ENCODE peak calls at places on chromosomes 6 and 20, in seven cellular contexts. I is BJ, T is A549, N is astrocyte of the spinal cord, K is endodermal cell, M is astrocyte, V is psoas muscle. O is an unnamed sample.

GRCh38 chr6:168643401-168643800 is 202.4 kb downstream of the SMOC2 start:
- DNase-seq in V (no peak), N (no peak), M (no peak), I (no peak), T (no peak), K (no peak), O (no peak)

GRCh38 chr6:10901751-10902150 is 14.9 kb downstream of the SYCP2L start:
- DNase-seq in M (no peak), T (no peak), V (no peak), N (no peak), I (no peak), K (no peak), O (no peak)

GRCh38 chr20:4011226-4011975 is 4.0 kb downstream of the RNF24 start:
- DNase-seq in V (no peak), M (no peak), T (no peak), I (no peak), K (no peak), N (no peak), O (no peak)

GRCh38 chr20:1661542-1662299 is 4.1 kb upstream of the SIRPG start:
- DNase-seq in N (no peak), T (no peak), M (no peak), K (no peak), V (no peak), I (no peak), O (no peak)

GRCh38 chr20:61120595-61121515 is 131.2 kb upstream of the CDH4 start:
- DNase-seq in K (peak; percentile 88), T (peak; percentile 92), N (peak; percentile 51), I (no peak), M (peak; percentile 48), V (no peak), O (peak; percentile 91)

GRCh38 chr6:34934516-34934915 is 45.5 kb downstream of the ANKS1A start:
- DNase-seq in T (no peak), I (no peak), N (peak; percentile 49), V (peak; percentile 77), M (peak; percentile 86), K (no peak), O (no peak)

GRCh38 chr20:18041462-18041861 is 16.3 kb downstream of the OVOL2 start:
- DNase-seq in N (no peak), V (no peak), I (no peak), M (no peak), T (no peak), K (no peak), O (peak; percentile 54)

GRCh38 chr20:4508773-4509172 is 212.9 kb upstream of the PRND start:
- DNase-seq in T (no peak), I (no peak), M (peak; percentile 48), V (no peak), K (no peak), N (peak; percentile 55), O (no peak)

GRCh38 chr20:16661738-16662137 is 68.1 kb upstream of the SNRPB2 start:
- DNase-seq in N (no peak), V (peak; percentile 74), I (no peak), M (peak; percentile 2), K (no peak), T (no peak), O (no peak)

GRCh38 chr6:162798546-162798945 is 70.8 kb downstream of the PACRG start:
- DNase-seq in N (no peak), K (no peak), M (no peak), I (no peak), V (no peak), T (no peak), O (no peak)

GRCh38 chr20:3743251-3743650 is 10.8 kb downstream of the HSPA12B start:
- DNase-seq in K (no peak), V (no peak), M (no peak), N (no peak), T (no peak), I (no peak), O (no peak)

GRCh38 chr6:126716012-126716411 is 376.1 kb downstream of the CENPW start:
- DNase-seq in T (no peak), V (no peak), K (no peak), M (peak; percentile 20), I (peak; percentile 37), N (no peak), O (no peak)

GRCh38 chr6:54191460-54191859 is 80.2 kb downstream of the MLIP start:
- DNase-seq in N (peak; percentile 36), K (no peak), M (peak; percentile 33), V (no peak), T (peak; percentile 1), I (no peak), O (no peak)

GRCh38 chr6:6002809-6003333 is 3.9 kb downstream of the NRN1 start:
- DNase-seq in I (no peak), V (no peak), T (no peak), N (no peak), K (no peak), M (no peak), O (no peak)

GRCh38 chr6:149169761-149170359 is 147.7 kb upstream of the TAB2 start:
- DNase-seq in K (no peak), V (no peak), M (peak; percentile 26), T (no peak), N (peak; percentile 35), I (no peak), O (no peak)

GRCh38 chr6:150537481-150537880 is 62.2 kb upstream of the PLEKHG1 start:
- DNase-seq in V (no peak), N (no peak), T (no peak), M (no peak), K (no peak), I (no peak), O (no peak)

GRCh38 chr6:146258206-146258605 is 229.3 kb downstream of the GRM1 start:
- DNase-seq in I (no peak), T (no peak), M (peak; percentile 31), K (no peak), N (peak; percentile 25), V (no peak), O (no peak)

GRCh38 chr6:127303917-127304316 is 37.3 kb downstream of the RNF146 start:
- DNase-seq in N (no peak), T (no peak), K (no peak), V (no peak), I (no peak), M (no peak), O (no peak)

GRCh38 chr6:7505196-7505699 is 36.2 kb upstream of the DSP start:
- DNase-seq in T (peak; percentile 81), K (peak; percentile 96), M (peak; percentile 91), V (no peak), I (peak; percentile 18), N (peak; percentile 68), O (peak; percentile 97)

GRCh38 chr6:148064406-148065134 is 278.1 kb upstream of the SASH1 start:
- DNase-seq in N (no peak), V (no peak), M (peak; percentile 83), T (no peak), K (no peak), I (peak; percentile 12), O (no peak)
- H3K4me3 ChIP-seq in N (no peak overlapping the region), V (no peak overlapping the region), M (no peak overlapping the region), T (no peak overlapping the region), K (no peak overlapping the region), I (no peak overlapping the region), O (no peak overlapping the region)

GRCh38 chr6:55774542-55775318 is 100.7 kb downstream of the BMP5 start:
- DNase-seq in M (no peak), I (no peak), N (no peak), K (no peak), T (no peak), V (no peak), O (no peak)
- H3K4me3 ChIP-seq in M (no peak overlapping the region), I (no peak overlapping the region), N (no peak overlapping the region), K (no peak overlapping the region), T (no peak overlapping the region), V (no peak overlapping the region), O (no peak overlapping the region)

DNA sequence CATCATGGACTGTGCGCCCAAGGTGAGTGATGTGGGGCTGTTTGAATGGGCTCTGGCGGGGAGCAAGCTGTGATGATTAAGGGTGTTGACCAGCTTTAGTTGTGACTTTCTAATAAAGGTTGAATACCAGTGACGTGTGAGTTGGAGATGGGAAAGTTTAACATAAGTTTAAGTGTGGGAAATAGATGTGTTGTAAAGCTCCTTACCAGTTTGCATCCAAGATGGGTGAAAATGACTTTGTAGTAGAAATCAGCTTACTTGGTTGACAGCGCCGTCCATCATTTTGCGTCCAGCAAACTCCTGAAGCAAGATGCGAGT is 372 bp downstream of the CASS4 start:
- DNase-seq in V (no peak), K (no peak), N (no peak), I (no peak), T (no peak), M (no peak), O (no peak)
- H3K4me3 ChIP-seq in V (peak overlapping the region; percentile 26), K (no peak overlapping the region), N (peak overlapping the region; percentile 0), I (no peak overlapping the region), T (no peak overlapping the region), M (peak overlapping the region; percentile 48), O (no peak overlapping the region)

GRCh38 chr20:44181611-44182010 is 5.4 kb downstream of the JPH2 start:
- DNase-seq in K (no peak), N (no peak), V (peak; percentile 76), T (no peak), M (no peak), I (no peak), O (no peak)
- H3K4me3 ChIP-seq in K (no peak overlapping the region), N (no peak overlapping the region), V (peak overlapping the region; percentile 84), T (no peak overlapping the region), M (no peak overlapping the region), I (no peak overlapping the region), O (no peak overlapping the region)

DNA sequence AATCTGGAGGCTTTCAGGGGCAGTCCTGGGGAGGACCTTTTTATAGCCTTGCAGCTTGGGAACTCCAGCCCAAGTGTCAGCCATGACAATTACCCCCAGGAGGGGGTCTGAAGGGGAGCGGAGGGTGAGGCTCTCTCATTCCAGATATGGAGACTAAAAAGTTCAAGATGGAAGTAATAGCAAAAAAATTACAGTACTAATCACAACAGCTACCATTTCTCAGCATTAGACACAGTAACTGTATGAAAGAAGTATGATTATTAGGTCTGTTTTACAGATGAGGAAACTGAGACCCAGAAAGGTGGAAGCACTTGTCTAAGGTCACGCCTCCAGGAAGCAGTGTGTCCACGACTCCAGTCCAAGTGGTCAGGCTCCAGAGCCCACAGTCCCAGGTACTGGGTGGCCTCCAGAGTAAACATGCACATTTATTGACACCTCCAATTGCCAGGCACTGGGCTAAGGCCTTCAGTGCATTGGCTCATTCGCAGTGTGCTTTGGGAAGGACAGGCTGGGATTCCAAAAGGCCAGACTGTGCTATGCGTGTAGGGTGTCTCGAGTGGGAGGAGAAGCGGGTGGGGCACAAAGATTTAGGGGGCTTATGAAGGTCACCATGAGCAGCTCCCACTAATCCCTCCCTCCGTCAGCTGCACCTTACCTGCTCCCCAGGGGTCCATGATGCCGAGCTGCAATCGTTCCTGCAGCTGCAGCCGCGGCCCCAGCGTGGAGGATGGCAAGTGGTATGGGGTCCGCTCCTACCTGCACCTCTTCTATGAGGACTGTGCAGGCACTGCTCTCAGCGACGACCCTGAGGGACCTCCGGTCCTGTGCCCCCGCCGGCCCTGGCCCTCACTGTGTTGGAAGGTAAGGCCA is 2.3 kb downstream of the NRSN2 start:
- DNase-seq in M (no peak), N (no peak), T (no peak), I (no peak), V (no peak), K (no peak), O (no peak)
- H3K4me3 ChIP-seq in M (no peak overlapping the region), N (no peak overlapping the region), T (no peak overlapping the region), I (no peak overlapping the region), V (no peak overlapping the region), K (peak overlapping the region; percentile 87), O (no peak overlapping the region)

O was measured in RWPE2.